ENCODE peak calls at places on chromosomes 2 and 18, in seven cellular contexts. N is stimulated activated CD8-positive, alpha-beta memory T cell treated with anti-CD3 and anti-CD28 coated beads, Interleukin-7, amount 100 ng/mL, for 4 hours; X is hypothalamus; W is fibroblast of lung; M is mucosa of descending colon; L is PC-3; Z is iPS-NIHi11. A is an unnamed sample.

GRCh38 chr18:44098551-44099098 is 582.1 kb upstream of the SETBP1 start:
- DNase-seq in N (no peak), X (no peak), L (peak), M (no peak), Z (peak), W (peak), A (peak)

GRCh38 chr18:35239314-35239713 is 1.5 kb upstream of the ZNF397 start:
- DNase-seq in M (no peak), Z (no peak), L (no peak), W (no peak), N (no peak), X (no peak), A (peak)

GRCh38 chr18:23341383-23341782 is 111.7 kb upstream of the RIOK3 start:
- DNase-seq in M (no peak), X (no peak), Z (no peak), L (no peak), W (no peak), N (no peak), A (no peak)

GRCh38 chr2:159010340-159010739 is 41.9 kb downstream of the TANC1 start:
- DNase-seq in W (peak), M (no peak), Z (no peak), X (no peak), L (peak), N (no peak), A (peak)

GRCh38 chr18:80137137-80137536 is 28.1 kb downstream of the ADNP2 start:
- DNase-seq in W (no peak), Z (no peak), L (no peak), X (no peak), N (no peak), M (no peak), A (no peak)

GRCh38 chr2:168726375-168726774 is 76.1 kb upstream of the NOSTRIN start:
- DNase-seq in M (no peak), X (no peak), L (no peak), N (no peak), W (no peak), Z (no peak), A (no peak)

GRCh38 chr2:159071190-159071915 is 102.9 kb downstream of the TANC1 start:
- DNase-seq in L (no peak), X (no peak), M (no peak), N (no peak), W (no peak), Z (no peak), A (no peak)

GRCh38 chr2:174438146-174438886 is 42.8 kb downstream of the SCRN3 start:
- DNase-seq in Z (no peak), X (peak), N (no peak), W (no peak), L (no peak), M (no peak), A (no peak)

GRCh38 chr2:223414646-223415045 is 187.5 kb downstream of the SCG2 start:
- DNase-seq in M (no peak), W (peak), N (no peak), L (no peak), X (no peak), Z (no peak), A (no peak)

GRCh38 chr2:187403568-187404260 is 44.3 kb downstream of the CALCRL start:
- DNase-seq in Z (no peak), N (no peak), L (no peak), W (no peak), M (no peak), X (no peak), A (no peak)

GRCh38 chr2:9336209-9336533 is 87.2 kb downstream of the ITGB1BP1 start:
- DNase-seq in L (no peak), M (no peak), N (no peak), Z (no peak), X (no peak), W (peak), A (peak)

GRCh38 chr18:73739098-73739497 is 408.5 kb downstream of the FBXO15 start:
- DNase-seq in Z (no peak), X (no peak), M (no peak), N (no peak), W (no peak), L (peak), A (peak)

GRCh38 chr2:200324362-200324761 is 17.9 kb downstream of the SPATS2L start:
- DNase-seq in N (no peak), L (no peak), W (no peak), M (no peak), Z (no peak), X (no peak), A (no peak)

A was measured in SJCRH30.